ENCODE peak calls at places on chromosomes 13 and 19, in ten cellular contexts. V is choroid plexus epithelial cell, Q is cardiac fibroblast, G is nephron progenitor cell, R is type B pancreatic cell, N is fibroblast of pulmonary artery, W is RWPE1, Y is esophagus squamous epithelium, K is uterus, O is breast epithelium. F is an unnamed sample.

GRCh38 chr19:3954107-3954506 is 16.8 kb downstream of the DAPK3 start:
- DNase-seq in V (no peak), Q (no peak), G (no peak), R (no peak), N (no peak), W (no peak), Y (no peak), K (no peak), O (no peak), F (no peak)

GRCh38 chr13:76967031-76967430 is 18.7 kb downstream of the ACOD1 start:
- DNase-seq in V (no peak), Q (no peak), G (no peak), R (no peak), N (no peak), W (no peak), Y (no peak), K (no peak), O (no peak), F (no peak)

GRCh38 chr13:24192811-24193162 is 32.3 kb downstream of the SPATA13 start:
- DNase-seq in V (no peak), Q (no peak), G (no peak), R (no peak), N (no peak), W (no peak), Y (no peak), K (no peak), O (no peak), F (no peak)

GRCh38 chr13:38898481-38898880 is 92.2 kb downstream of the STOML3 start:
- DNase-seq in V (no peak), Q (no peak), G (no peak), R (no peak), N (no peak), W (no peak), Y (no peak), K (no peak), O (no peak), F (no peak)

GRCh38 chr13:29578300-29579048 is 17.0 kb downstream of the SLC7A1 start:
- DNase-seq in V (no peak), Q (no peak), G (no peak), R (no peak), N (no peak), W (no peak), Y (no peak), K (no peak), O (no peak), F (no peak)

GRCh38 chr13:92074658-92075057 is 676.2 kb downstream of the GPC5 start:
- DNase-seq in V (peak), Q (peak), G (no peak), R (no peak), N (peak), W (no peak), Y (no peak), K (no peak), O (no peak), F (no peak)

GRCh38 chr19:56189785-56190184 is 7.8 kb downstream of the ZSCAN5B start:
- DNase-seq in V (no peak), Q (no peak), G (no peak), R (no peak), N (no peak), W (no peak), Y (no peak), K (no peak), O (no peak), F (no peak)

GRCh38 chr13:71358218-71358617 is 508.8 kb downstream of the DACH1 start:
- DNase-seq in V (no peak), Q (no peak), G (no peak), R (no peak), N (no peak), W (peak), Y (no peak), K (no peak), O (no peak), F (no peak)

GRCh38 chr19:8609210-8610040 is 1.1 kb downstream of the ADAMTS10 start:
- DNase-seq in V (peak), Q (peak), G (peak), R (peak), N (peak), W (no peak), Y (no peak), K (peak), O (no peak), F (peak)

GRCh38 chr19:18114483-18114882 is 16.9 kb downstream of the MAST3 start:
- DNase-seq in V (no peak), Q (no peak), G (no peak), R (no peak), N (no peak), W (no peak), Y (no peak), K (no peak), O (no peak), F (no peak)

GRCh38 chr19:35491838-35492360 is 1.6 kb upstream of the KRTDAP start:
- DNase-seq in V (no peak), Q (no peak), G (no peak), R (no peak), N (no peak), W (no peak), Y (no peak), K (no peak), O (no peak), F (no peak)

DNA sequence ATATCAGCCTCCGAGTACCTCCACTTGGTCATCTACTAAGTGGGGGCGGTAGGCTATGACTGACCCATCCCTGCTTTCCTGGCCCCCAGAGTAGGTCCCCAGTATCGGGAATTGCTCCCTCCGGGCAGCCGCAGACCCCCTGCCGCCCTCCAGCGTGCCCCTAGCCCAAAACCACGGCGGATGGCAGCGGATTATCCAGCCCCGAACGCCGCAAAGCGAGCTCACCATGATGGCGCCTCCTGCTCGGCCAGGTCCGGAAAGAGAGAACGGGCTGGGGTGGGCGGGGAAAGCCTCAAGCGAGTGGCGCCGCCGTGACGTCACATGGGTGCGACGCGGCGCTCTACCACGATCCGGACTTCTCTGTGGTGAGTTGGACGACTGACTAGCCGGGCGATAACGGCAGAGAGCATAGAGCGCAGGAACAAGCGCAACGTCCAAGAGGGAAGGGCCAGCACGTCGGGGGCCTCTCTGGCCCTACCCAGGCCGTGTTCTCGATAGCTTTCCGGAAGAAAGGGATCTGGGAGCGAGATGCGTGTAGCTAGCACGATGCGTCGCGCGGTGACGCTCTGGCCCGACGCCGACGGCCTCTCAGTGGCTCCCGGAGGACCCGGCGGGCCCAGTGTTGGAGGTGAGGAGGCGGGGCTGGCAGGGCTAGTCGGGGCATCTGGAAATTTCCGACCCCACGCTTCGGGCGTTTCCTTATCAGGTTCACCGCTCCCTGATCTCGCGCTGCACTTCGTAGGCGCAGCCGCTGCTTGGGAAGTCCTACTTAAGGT is at the start of the genes RPL18 and SPHK2:
- DNase-seq in V (peak), Q (peak), G (peak), R (peak), N (peak), W (peak), Y (peak), K (peak), O (peak), F (peak)
- TF ChIP-seq CTCF in V (no peak), Q (no peak), G (no peak), R (no peak), N (no peak), W (no peak), Y (no peak), K (peak), O (no peak), F (no peak)

GRCh38 chr13:109145631-109146030 is 516.2 kb downstream of the MYO16 start:
- DNase-seq in V (peak), Q (peak), G (peak), R (no peak), N (peak), W (peak), Y (no peak), K (no peak), O (no peak), F (peak)
- TF ChIP-seq CTCF in V (peak), Q (peak), G (peak), R (peak), N (peak), W (peak), Y (peak), K (peak), O (peak), F (peak)

DNA sequence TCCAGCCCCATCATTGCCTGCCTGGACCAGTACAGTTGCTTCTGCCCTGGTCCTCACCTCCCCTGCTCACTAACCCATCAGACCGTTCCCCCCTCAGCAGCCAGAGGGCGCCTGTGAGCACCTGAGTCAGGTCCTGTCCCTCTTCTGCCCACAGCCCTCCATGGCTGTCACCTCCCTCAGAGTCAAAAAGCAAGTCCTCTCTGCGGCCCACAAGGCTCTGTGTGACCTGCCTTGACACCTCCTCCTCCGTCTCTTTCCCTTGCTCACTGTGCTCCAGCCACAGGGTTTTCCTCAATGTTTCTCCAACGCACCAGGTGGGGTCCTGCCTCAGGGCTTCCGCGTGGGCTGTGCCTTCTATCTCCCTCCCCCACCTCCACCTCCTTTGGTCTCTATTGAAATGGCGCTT is 29.4 kb upstream of the PTPRS start:
- DNase-seq in V (peak), Q (peak), G (peak), R (peak), N (peak), W (no peak), Y (no peak), K (peak), O (no peak), F (peak)
- TF ChIP-seq CTCF in V (peak), Q (peak), G (peak), R (peak), N (peak), W (peak), Y (peak), K (no peak), O (no peak), F (peak)

GRCh38 chr19:43305642-43306041 is 36.3 kb upstream of the PSG9 start:
- DNase-seq in V (no peak), Q (no peak), G (no peak), R (no peak), N (no peak), W (no peak), Y (no peak), K (no peak), O (no peak), F (no peak)
- TF ChIP-seq CTCF in V (peak), Q (peak), G (no peak), R (no peak), N (no peak), W (no peak), Y (no peak), K (no peak), O (no peak), F (peak)

DNA sequence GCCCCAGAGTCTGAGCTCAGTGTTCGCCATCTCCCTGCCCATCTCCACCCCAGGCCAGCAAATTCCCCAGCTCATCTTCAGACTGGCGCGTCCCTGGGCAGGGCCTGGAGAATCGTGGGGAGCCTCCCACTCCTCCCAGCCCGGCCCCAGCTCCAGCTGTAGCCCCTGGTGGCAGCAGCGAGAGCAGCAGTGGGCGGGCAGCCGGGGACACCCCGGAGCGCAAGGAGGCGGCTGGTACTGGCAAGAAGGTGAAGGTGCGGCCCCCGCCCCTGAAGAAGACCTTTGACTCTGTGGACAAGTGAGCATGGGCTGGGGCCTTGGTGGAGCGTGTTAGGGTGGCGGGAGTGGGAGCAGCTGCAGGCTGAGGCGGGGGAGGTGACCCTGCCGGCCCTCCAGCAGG is 8.4 kb upstream of the PRR19 start:
- DNase-seq in V (no peak), Q (no peak), G (no peak), R (no peak), N (no peak), W (no peak), Y (no peak), K (no peak), O (no peak), F (no peak)
- TF ChIP-seq CTCF in V (peak), Q (peak), G (peak), R (peak), N (peak), W (no peak), Y (no peak), K (peak), O (no peak), F (peak)

DNA sequence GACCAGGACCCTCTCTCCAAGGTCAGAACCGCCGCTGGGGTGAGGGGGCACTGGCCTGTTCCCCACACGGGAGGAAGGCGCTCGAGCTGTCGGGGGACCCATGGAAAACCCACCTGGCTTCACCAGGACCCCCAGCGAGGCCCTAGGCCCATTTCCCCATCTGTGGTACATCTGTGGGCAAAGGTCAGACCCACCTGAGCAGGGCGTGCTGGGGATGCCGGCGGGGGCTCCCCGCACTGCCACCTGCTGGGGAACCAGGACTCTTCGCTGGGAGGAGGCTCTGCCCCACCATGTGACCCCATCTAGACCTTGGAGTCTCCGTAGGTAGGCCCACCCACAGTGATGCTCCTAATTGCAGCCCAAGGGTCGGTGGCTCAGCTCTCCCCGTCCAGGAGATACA is 511 bp downstream of the WDR88 start:
- DNase-seq in V (no peak), Q (no peak), G (no peak), R (no peak), N (no peak), W (no peak), Y (no peak), K (no peak), O (no peak), F (no peak)
- TF ChIP-seq CTCF in V (peak), Q (peak), G (no peak), R (no peak), N (peak), W (no peak), Y (no peak), K (no peak), O (no peak), F (peak)

GRCh38 chr19:2243274-2244121 is 5.6 kb upstream of the AMH start:
- DNase-seq in V (no peak), Q (no peak), G (no peak), R (no peak), N (no peak), W (no peak), Y (no peak), K (no peak), O (no peak), F (no peak)

GRCh38 chr19:2244122-2244411 is 5.1 kb upstream of the AMH start:
- DNase-seq in V (no peak), Q (no peak), G (no peak), R (no peak), N (no peak), W (no peak), Y (no peak), K (no peak), O (no peak), F (no peak)

GRCh38 chr19:2242811-2243210 is 6.2 kb downstream of the SF3A2 start:
- DNase-seq in V (no peak), Q (no peak), G (no peak), R (no peak), N (no peak), W (no peak), Y (no peak), K (no peak), O (no peak), F (no peak)

GRCh38 chr19:2240881-2241760 is 4.5 kb downstream of the SF3A2 start:
- DNase-seq in V (no peak), Q (no peak), G (no peak), R (no peak), N (no peak), W (no peak), Y (no peak), K (no peak), O (no peak), F (no peak)

DNA sequence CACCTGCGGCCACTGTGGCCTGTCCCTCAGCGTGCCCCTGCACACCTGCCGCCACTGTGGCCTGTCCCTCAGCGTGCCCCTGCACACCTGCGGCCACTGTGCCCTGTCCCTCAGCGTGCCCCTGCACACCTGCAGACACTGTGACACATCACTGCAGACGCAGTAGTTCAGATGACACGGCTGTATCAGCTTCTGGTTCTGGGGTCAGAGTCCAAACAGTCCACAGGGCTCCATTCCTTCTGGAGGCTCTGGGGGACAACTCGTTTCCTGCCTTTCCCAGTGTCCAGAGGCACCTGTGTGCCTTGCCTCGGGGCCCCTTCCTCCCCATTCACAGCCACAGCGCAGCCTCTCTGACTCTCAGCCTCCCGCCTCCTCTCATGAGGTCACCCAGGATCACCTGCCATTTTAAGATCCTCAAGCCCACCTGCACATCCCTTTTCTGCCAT is 5.5 kb downstream of the SF3A2 start:
- DNase-seq in V (no peak), Q (no peak), G (no peak), R (no peak), N (no peak), W (no peak), Y (no peak), K (no peak), O (no peak), F (no peak)
- TF ChIP-seq CTCF in V (no peak), Q (no peak), G (no peak), R (no peak), N (no peak), W (no peak), Y (no peak), K (no peak), O (no peak), F (no peak)

GRCh38 chr19:19217110-19217509 is 5.4 kb downstream of the NCAN start:
- DNase-seq in V (peak), Q (peak), G (no peak), R (no peak), N (peak), W (no peak), Y (no peak), K (no peak), O (no peak), F (peak)
- TF ChIP-seq CTCF in V (peak), Q (peak), G (no peak), R (peak), N (peak), W (no peak), Y (no peak), K (no peak), O (no peak), F (peak)

DNA sequence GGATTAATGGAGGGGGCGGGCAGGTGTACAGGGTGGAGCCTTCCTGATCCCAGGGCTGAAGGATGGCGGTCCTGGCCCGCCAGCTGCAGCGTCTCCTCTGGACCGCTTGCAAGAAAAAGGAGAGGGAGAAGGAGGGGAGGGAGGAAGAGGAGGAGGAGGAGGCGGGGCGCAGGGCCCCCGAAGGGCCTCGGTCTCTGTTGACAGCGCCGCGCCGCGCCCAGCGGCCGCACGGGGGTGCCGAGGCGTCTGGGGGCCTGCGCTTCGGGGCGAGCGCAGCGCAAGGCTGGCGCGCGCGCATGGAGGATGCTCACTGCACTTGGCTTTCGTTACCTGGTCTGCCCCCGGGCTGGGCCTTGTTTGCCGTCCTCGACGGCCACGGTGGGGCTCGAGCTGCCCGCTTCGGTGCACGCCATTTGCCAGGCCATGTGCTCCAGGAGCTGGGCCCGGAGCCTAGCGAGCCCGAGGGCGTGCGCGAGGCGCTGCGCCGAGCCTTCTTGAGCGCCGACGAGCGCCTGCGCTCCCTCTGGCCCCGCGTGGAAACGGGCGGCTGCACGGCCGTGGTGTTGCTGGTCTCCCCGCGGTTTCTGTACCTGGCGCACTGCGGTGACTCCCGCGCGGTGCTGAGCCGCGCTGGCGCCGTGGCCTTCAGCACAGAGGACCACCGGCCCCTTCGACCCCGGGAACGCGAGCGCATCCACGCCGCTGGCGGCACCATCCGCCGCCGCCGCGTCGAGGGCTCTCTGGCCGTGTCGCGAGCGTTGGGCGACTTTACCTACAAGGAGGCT is at the start of gene PPM1N:
- DNase-seq in V (no peak), Q (peak), G (peak), R (no peak), N (no peak), W (no peak), Y (no peak), K (no peak), O (no peak), F (no peak)
- TF ChIP-seq CTCF in V (no peak), Q (no peak), G (no peak), R (peak), N (no peak), W (peak), Y (no peak), K (peak), O (no peak), F (peak)

F was measured in HFFc6.